ENCODE peak calls at places on chromosomes 12 and 14, in eight cellular contexts. One of them, this sample, is unnamed.

GRCh38 chr12:57181561-57182155 is 34.2 kb upstream of the LRP1-AS start:
- DNase-seq in tibial artery: no peak
- DNase-seq in stimulated activated CD8-positive, alpha-beta memory T cell treated with anti-CD3 and anti-CD28 coated beads, Interleukin-4, amount 100 ng/mL, for 4 hours: no peak
- DNase-seq in stomach: no peak
- DNase-seq in effector CD4-positive, alpha-beta T cell: no peak
- DNase-seq in activated naive CD4-positive, alpha-beta T cell: no peak
- DNase-seq in CMK: no peak
- DNase-seq in AG08396: no peak
- DNase-seq in this sample: no peak

GRCh38 chr14:75981426-75981825 is 369 bp downstream of the TGFB3 start:
- DNase-seq in CMK: no peak
- DNase-seq in stimulated activated CD8-positive, alpha-beta memory T cell treated with anti-CD3 and anti-CD28 coated beads, Interleukin-4, amount 100 ng/mL, for 4 hours: no peak
- DNase-seq in AG08396: no peak
- DNase-seq in activated naive CD4-positive, alpha-beta T cell: no peak
- DNase-seq in effector CD4-positive, alpha-beta T cell: no peak
- DNase-seq in stomach: no peak
- DNase-seq in tibial artery: no peak
- DNase-seq in this sample: no peak

GRCh38 chr14:68762944-68763831 is 29.7 kb downstream of the ZFP36L1 start:
- DNase-seq in CMK: peak; percentile 84
- DNase-seq in stomach: peak; percentile 87
- DNase-seq in tibial artery: no peak
- DNase-seq in AG08396: peak; percentile 63
- DNase-seq in stimulated activated CD8-positive, alpha-beta memory T cell treated with anti-CD3 and anti-CD28 coated beads, Interleukin-4, amount 100 ng/mL, for 4 hours: no peak
- DNase-seq in activated naive CD4-positive, alpha-beta T cell: no peak
- DNase-seq in effector CD4-positive, alpha-beta T cell: no peak
- DNase-seq in this sample: no peak

GRCh38 chr12:49947593-49948226 is 2.8 kb upstream of the AQP2 start:
- DNase-seq in CMK: no peak
- DNase-seq in effector CD4-positive, alpha-beta T cell: no peak
- DNase-seq in activated naive CD4-positive, alpha-beta T cell: no peak
- DNase-seq in tibial artery: peak; percentile 42
- DNase-seq in stomach: no peak
- DNase-seq in AG08396: no peak
- DNase-seq in stimulated activated CD8-positive, alpha-beta memory T cell treated with anti-CD3 and anti-CD28 coated beads, Interleukin-4, amount 100 ng/mL, for 4 hours: no peak
- DNase-seq in this sample: no peak

GRCh38 chr12:44876554-44877275 is 600 bp upstream of the NELL2 start:
- DNase-seq in AG08396: peak; percentile 49
- DNase-seq in stomach: no peak
- DNase-seq in stimulated activated CD8-positive, alpha-beta memory T cell treated with anti-CD3 and anti-CD28 coated beads, Interleukin-4, amount 100 ng/mL, for 4 hours: no peak
- DNase-seq in CMK: no peak
- DNase-seq in activated naive CD4-positive, alpha-beta T cell: peak; percentile 41
- DNase-seq in effector CD4-positive, alpha-beta T cell: peak; percentile 6
- DNase-seq in tibial artery: peak; percentile 59
- DNase-seq in this sample: peak; percentile 37

GRCh38 chr12:22625671-22626251 is 790 bp downstream of the ETNK1 start:
- DNase-seq in stimulated activated CD8-positive, alpha-beta memory T cell treated with anti-CD3 and anti-CD28 coated beads, Interleukin-4, amount 100 ng/mL, for 4 hours: no peak
- DNase-seq in CMK: no peak
- DNase-seq in activated naive CD4-positive, alpha-beta T cell: no peak
- DNase-seq in tibial artery: peak; percentile 66
- DNase-seq in stomach: peak; percentile 28
- DNase-seq in effector CD4-positive, alpha-beta T cell: peak; percentile 13
- DNase-seq in AG08396: peak; percentile 22
- DNase-seq in this sample: no peak

GRCh38 chr12:12887471-12887870 is 3.9 kb upstream of the GPRC5A start:
- DNase-seq in stimulated activated CD8-positive, alpha-beta memory T cell treated with anti-CD3 and anti-CD28 coated beads, Interleukin-4, amount 100 ng/mL, for 4 hours: no peak
- DNase-seq in effector CD4-positive, alpha-beta T cell: no peak
- DNase-seq in AG08396: no peak
- DNase-seq in activated naive CD4-positive, alpha-beta T cell: no peak
- DNase-seq in stomach: no peak
- DNase-seq in CMK: no peak
- DNase-seq in tibial artery: no peak
- DNase-seq in this sample: no peak

GRCh38 chr12:132754555-132754954 is 7.1 kb downstream of the ANKLE2 start:
- DNase-seq in stomach: no peak
- DNase-seq in stimulated activated CD8-positive, alpha-beta memory T cell treated with anti-CD3 and anti-CD28 coated beads, Interleukin-4, amount 100 ng/mL, for 4 hours: no peak
- DNase-seq in effector CD4-positive, alpha-beta T cell: no peak
- DNase-seq in CMK: no peak
- DNase-seq in tibial artery: no peak
- DNase-seq in AG08396: no peak
- DNase-seq in activated naive CD4-positive, alpha-beta T cell: no peak
- DNase-seq in this sample: no peak

GRCh38 chr14:71692496-71692895 is 239.7 kb upstream of the RGS6 start:
- DNase-seq in CMK: no peak
- DNase-seq in stimulated activated CD8-positive, alpha-beta memory T cell treated with anti-CD3 and anti-CD28 coated beads, Interleukin-4, amount 100 ng/mL, for 4 hours: no peak
- DNase-seq in AG08396: peak; percentile 57
- DNase-seq in tibial artery: no peak
- DNase-seq in effector CD4-positive, alpha-beta T cell: no peak
- DNase-seq in activated naive CD4-positive, alpha-beta T cell: no peak
- DNase-seq in stomach: no peak
- DNase-seq in this sample: peak; percentile 74

GRCh38 chr14:81990312-81990761 is 456.7 kb upstream of the SEL1L start:
- DNase-seq in CMK: no peak
- DNase-seq in AG08396: peak; percentile 28
- DNase-seq in activated naive CD4-positive, alpha-beta T cell: no peak
- DNase-seq in stimulated activated CD8-positive, alpha-beta memory T cell treated with anti-CD3 and anti-CD28 coated beads, Interleukin-4, amount 100 ng/mL, for 4 hours: no peak
- DNase-seq in effector CD4-positive, alpha-beta T cell: no peak
- DNase-seq in stomach: peak; percentile 45
- DNase-seq in tibial artery: no peak
- DNase-seq in this sample: no peak

GRCh38 chr12:10212623-10213131 is at the start of gene GABARAPL1:
- DNase-seq in tibial artery: peak; percentile 94
- DNase-seq in CMK: no peak
- DNase-seq in stomach: peak; percentile 87
- DNase-seq in activated naive CD4-positive, alpha-beta T cell: peak; percentile 73
- DNase-seq in AG08396: peak; percentile 89
- DNase-seq in effector CD4-positive, alpha-beta T cell: peak; percentile 79
- DNase-seq in stimulated activated CD8-positive, alpha-beta memory T cell treated with anti-CD3 and anti-CD28 coated beads, Interleukin-4, amount 100 ng/mL, for 4 hours: peak; percentile 62
- DNase-seq in this sample: peak; percentile 81

GRCh38 chr14:105162374-105162979 is 6.1 kb downstream of the JAG2 start:
- DNase-seq in activated naive CD4-positive, alpha-beta T cell: no peak
- DNase-seq in stimulated activated CD8-positive, alpha-beta memory T cell treated with anti-CD3 and anti-CD28 coated beads, Interleukin-4, amount 100 ng/mL, for 4 hours: no peak
- DNase-seq in CMK: no peak
- DNase-seq in stomach: no peak
- DNase-seq in tibial artery: no peak
- DNase-seq in effector CD4-positive, alpha-beta T cell: no peak
- DNase-seq in AG08396: peak; percentile 61
- DNase-seq in this sample: peak; percentile 72

GRCh38 chr12:26126340-26127284 is 1.8 kb upstream of the BHLHE41 start:
- DNase-seq in stimulated activated CD8-positive, alpha-beta memory T cell treated with anti-CD3 and anti-CD28 coated beads, Interleukin-4, amount 100 ng/mL, for 4 hours: no peak
- DNase-seq in CMK: no peak
- DNase-seq in AG08396: peak; percentile 88
- DNase-seq in tibial artery: peak; percentile 95
- DNase-seq in effector CD4-positive, alpha-beta T cell: no peak
- DNase-seq in activated naive CD4-positive, alpha-beta T cell: no peak
- DNase-seq in stomach: peak; percentile 86
- DNase-seq in this sample: peak; percentile 90

GRCh38 chr12:80053048-80053790 is 46.1 kb upstream of the OTOGL start:
- DNase-seq in activated naive CD4-positive, alpha-beta T cell: no peak
- DNase-seq in stomach: peak; percentile 40
- DNase-seq in tibial artery: peak; percentile 96
- DNase-seq in AG08396: peak; percentile 81
- DNase-seq in CMK: no peak
- DNase-seq in effector CD4-positive, alpha-beta T cell: no peak
- DNase-seq in stimulated activated CD8-positive, alpha-beta memory T cell treated with anti-CD3 and anti-CD28 coated beads, Interleukin-4, amount 100 ng/mL, for 4 hours: no peak
- DNase-seq in this sample: no peak

GRCh38 chr12:4934651-4935050 is 24.9 kb downstream of the KCNA1 start:
- DNase-seq in CMK: no peak
- DNase-seq in AG08396: no peak
- DNase-seq in stomach: no peak
- DNase-seq in tibial artery: no peak
- DNase-seq in stimulated activated CD8-positive, alpha-beta memory T cell treated with anti-CD3 and anti-CD28 coated beads, Interleukin-4, amount 100 ng/mL, for 4 hours: no peak
- DNase-seq in activated naive CD4-positive, alpha-beta T cell: no peak
- DNase-seq in effector CD4-positive, alpha-beta T cell: no peak
- DNase-seq in this sample: no peak

GRCh38 chr14:69818760-69819191 is 21.7 kb upstream of the SLC10A1 start:
- DNase-seq in effector CD4-positive, alpha-beta T cell: peak; percentile 51
- DNase-seq in activated naive CD4-positive, alpha-beta T cell: peak; percentile 15
- DNase-seq in stomach: no peak
- DNase-seq in tibial artery: no peak
- DNase-seq in stimulated activated CD8-positive, alpha-beta memory T cell treated with anti-CD3 and anti-CD28 coated beads, Interleukin-4, amount 100 ng/mL, for 4 hours: peak; percentile 8
- DNase-seq in CMK: peak; percentile 29
- DNase-seq in AG08396: peak; percentile 76
- DNase-seq in this sample: peak; percentile 45

GRCh38 chr12:65495233-65495632 is 216.8 kb downstream of the MSRB3 start:
- DNase-seq in tibial artery: no peak
- DNase-seq in effector CD4-positive, alpha-beta T cell: no peak
- DNase-seq in activated naive CD4-positive, alpha-beta T cell: no peak
- DNase-seq in AG08396: peak; percentile 66
- DNase-seq in stimulated activated CD8-positive, alpha-beta memory T cell treated with anti-CD3 and anti-CD28 coated beads, Interleukin-4, amount 100 ng/mL, for 4 hours: no peak
- DNase-seq in CMK: no peak
- DNase-seq in stomach: no peak
- DNase-seq in this sample: peak; percentile 89

GRCh38 chr12:69343357-69343756 is 4.8 kb upstream of the LYZ start:
- DNase-seq in effector CD4-positive, alpha-beta T cell: no peak
- DNase-seq in tibial artery: no peak
- DNase-seq in stomach: no peak
- DNase-seq in CMK: no peak
- DNase-seq in activated naive CD4-positive, alpha-beta T cell: no peak
- DNase-seq in stimulated activated CD8-positive, alpha-beta memory T cell treated with anti-CD3 and anti-CD28 coated beads, Interleukin-4, amount 100 ng/mL, for 4 hours: no peak
- DNase-seq in AG08396: no peak
- DNase-seq in this sample: no peak

GRCh38 chr14:99136047-99136400 is 136.0 kb downstream of the BCL11B start:
- DNase-seq in stimulated activated CD8-positive, alpha-beta memory T cell treated with anti-CD3 and anti-CD28 coated beads, Interleukin-4, amount 100 ng/mL, for 4 hours: no peak
- DNase-seq in effector CD4-positive, alpha-beta T cell: no peak
- DNase-seq in tibial artery: peak; percentile 51
- DNase-seq in stomach: peak; percentile 17
- DNase-seq in CMK: no peak
- DNase-seq in activated naive CD4-positive, alpha-beta T cell: no peak
- DNase-seq in AG08396: no peak
- DNase-seq in this sample: peak; percentile 19

GRCh38 chr14:105885561-105886320 is 359.4 kb downstream of the TMEM121 start:
- DNase-seq in stimulated activated CD8-positive, alpha-beta memory T cell treated with anti-CD3 and anti-CD28 coated beads, Interleukin-4, amount 100 ng/mL, for 4 hours: no peak
- DNase-seq in AG08396: no peak
- DNase-seq in activated naive CD4-positive, alpha-beta T cell: no peak
- DNase-seq in stomach: peak; percentile 16
- DNase-seq in tibial artery: peak; percentile 51
- DNase-seq in effector CD4-positive, alpha-beta T cell: no peak
- DNase-seq in CMK: no peak
- DNase-seq in this sample: no peak

GRCh38 chr12:131094831-131095805 is 141.4 kb downstream of the ADGRD1 start:
- DNase-seq in tibial artery: peak; percentile 57
- DNase-seq in stomach: no peak
- DNase-seq in stimulated activated CD8-positive, alpha-beta memory T cell treated with anti-CD3 and anti-CD28 coated beads, Interleukin-4, amount 100 ng/mL, for 4 hours: no peak
- DNase-seq in AG08396: no peak
- DNase-seq in CMK: no peak
- DNase-seq in effector CD4-positive, alpha-beta T cell: no peak
- DNase-seq in activated naive CD4-positive, alpha-beta T cell: no peak
- DNase-seq in this sample: no peak

GRCh38 chr14:32588448-32589320 is 259.6 kb downstream of the AKAP6 start:
- DNase-seq in activated naive CD4-positive, alpha-beta T cell: no peak
- DNase-seq in stimulated activated CD8-positive, alpha-beta memory T cell treated with anti-CD3 and anti-CD28 coated beads, Interleukin-4, amount 100 ng/mL, for 4 hours: no peak
- DNase-seq in stomach: no peak
- DNase-seq in effector CD4-positive, alpha-beta T cell: no peak
- DNase-seq in CMK: no peak
- DNase-seq in tibial artery: no peak
- DNase-seq in AG08396: peak; percentile 41
- DNase-seq in this sample: no peak

GRCh38 chr14:42683690-42684089 is 1077.0 kb downstream of the LRFN5 start:
- DNase-seq in AG08396: no peak
- DNase-seq in stimulated activated CD8-positive, alpha-beta memory T cell treated with anti-CD3 and anti-CD28 coated beads, Interleukin-4, amount 100 ng/mL, for 4 hours: no peak
- DNase-seq in activated naive CD4-positive, alpha-beta T cell: no peak
- DNase-seq in CMK: no peak
- DNase-seq in effector CD4-positive, alpha-beta T cell: no peak
- DNase-seq in tibial artery: no peak
- DNase-seq in stomach: no peak
- DNase-seq in this sample: no peak

GRCh38 chr12:108119974-108120862 is 8.9 kb upstream of the WSCD2 start:
- DNase-seq in stimulated activated CD8-positive, alpha-beta memory T cell treated with anti-CD3 and anti-CD28 coated beads, Interleukin-4, amount 100 ng/mL, for 4 hours: no peak
- DNase-seq in activated naive CD4-positive, alpha-beta T cell: no peak
- DNase-seq in effector CD4-positive, alpha-beta T cell: no peak
- DNase-seq in stomach: no peak
- DNase-seq in CMK: no peak
- DNase-seq in AG08396: no peak
- DNase-seq in tibial artery: no peak
- DNase-seq in this sample: no peak

GRCh38 chr12:11540615-11541014 is 108.9 kb upstream of the ETV6 start:
- DNase-seq in activated naive CD4-positive, alpha-beta T cell: no peak
- DNase-seq in CMK: no peak
- DNase-seq in effector CD4-positive, alpha-beta T cell: no peak
- DNase-seq in stomach: no peak
- DNase-seq in AG08396: no peak
- DNase-seq in tibial artery: no peak
- DNase-seq in stimulated activated CD8-positive, alpha-beta memory T cell treated with anti-CD3 and anti-CD28 coated beads, Interleukin-4, amount 100 ng/mL, for 4 hours: no peak
- DNase-seq in this sample: no peak

This sample was measured in SJSA1.